ENCODE peak calls at places on chromosomes 12 and 14, in four cellular contexts. U is NCI-H1694 treated with DMSO at 0.1 percent for 48 hours, Z is type B pancreatic cell, C is AG09309. R is an unnamed sample.

GRCh38 chr12:1870998-1871917 is 47.2 kb downstream of the CACNA2D4 start:
- DNase-seq in C (no peak), U (no peak), Z (peak; percentile 31), R (no peak)

GRCh38 chr14:91261115-91261514 is 16.6 kb upstream of the GPR68 start:
- DNase-seq in C (no peak), U (no peak), Z (no peak), R (no peak)

GRCh38 chr14:42214981-42215491 is 608.4 kb downstream of the LRFN5 start:
- DNase-seq in C (peak; percentile 44), Z (no peak), U (no peak), R (no peak)

GRCh38 chr14:44657688-44658388 is 150.8 kb upstream of the FSCB start:
- DNase-seq in Z (no peak), U (peak; percentile 60), C (peak; percentile 5), R (no peak)

GRCh38 chr14:21201732-21202462 is 46.0 kb upstream of the OR5AU1 start:
- DNase-seq in Z (no peak), C (no peak), U (no peak), R (no peak)

GRCh38 chr12:66115083-66115600 is 15.4 kb downstream of the LLPH start:
- DNase-seq in Z (no peak), C (no peak), U (no peak), R (no peak)

GRCh38 chr12:116136340-116136739 is 141.2 kb downstream of the MED13L start:
- DNase-seq in Z (no peak), U (no peak), C (no peak), R (no peak)

GRCh38 chr12:130162267-130162666 is at the start of gene FZD10:
- DNase-seq in U (no peak), C (no peak), Z (peak; percentile 87), R (peak; percentile 1)

GRCh38 chr14:73887116-73887490 is 444 bp downstream of the ZNF410 start:
- DNase-seq in Z (no peak), C (no peak), U (no peak), R (peak; percentile 38)

GRCh38 chr12:68224613-68225285 is 861 bp downstream of the IL26 start:
- DNase-seq in C (peak; percentile 55), U (no peak), Z (no peak), R (no peak)

GRCh38 chr12:10557766-10558165 is 52.1 kb downstream of the EIF2S3B start:
- DNase-seq in Z (no peak), U (no peak), C (no peak), R (no peak)

GRCh38 chr12:3805058-3805457 is 52.1 kb upstream of the CRACR2A start:
- DNase-seq in C (no peak), U (no peak), Z (no peak), R (no peak)

GRCh38 chr14:99677231-99677891 is 6.7 kb upstream of the CYP46A1 start:
- DNase-seq in U (no peak), C (no peak), Z (no peak), R (no peak)

GRCh38 chr12:104458645-104459555 is 2.2 kb downstream of the CHST11 start:
- DNase-seq in Z (no peak), U (no peak), C (no peak), R (no peak)

GRCh38 chr14:103463149-103463548 is 59.5 kb downstream of the CKB start:
- DNase-seq in C (no peak), U (no peak), Z (no peak), R (no peak)

GRCh38 chr14:22820731-22821130 is 5.5 kb upstream of the SLC7A7 start:
- DNase-seq in Z (no peak), C (no peak), U (no peak), R (no peak)

GRCh38 chr12:57240069-57240921 is 10.7 kb downstream of the STAC3 start:
- DNase-seq in C (no peak), U (peak; percentile 60), Z (no peak), R (no peak)

GRCh38 chr12:121830134-121830533 is 26.3 kb downstream of the SETD1B start:
- DNase-seq in U (no peak), C (no peak), Z (no peak), R (no peak)

GRCh38 chr12:52250048-52250990 is 17.3 kb downstream of the KRT7 start:
- DNase-seq in Z (no peak), C (no peak), U (no peak), R (no peak)

GRCh38 chr14:65461730-65462129 is 49.2 kb downstream of the FUT8 start:
- DNase-seq in Z (no peak), U (no peak), C (no peak), R (peak; percentile 34)

GRCh38 chr12:126483145-126484068 is 1418.2 kb downstream of the AACS start:
- DNase-seq in U (no peak), C (peak; percentile 35), Z (no peak), R (no peak)

GRCh38 chr12:39627914-39628313 is 8.3 kb upstream of the ABCD2 start:
- DNase-seq in C (no peak), U (no peak), Z (no peak), R (no peak)

GRCh38 chr12:117334855-117335587 is 26.4 kb downstream of the NOS1 start:
- DNase-seq in U (peak; percentile 28), Z (no peak), C (no peak), R (no peak)

GRCh38 chr12:110047297-110047940 is 903 bp downstream of the C12orf76 start:
- DNase-seq in C (no peak), U (no peak), Z (no peak), R (no peak)

GRCh38 chr12:123085730-123086487 is 65.0 kb downstream of the PITPNM2 start:
- DNase-seq in U (no peak), C (no peak), Z (no peak), R (no peak)

GRCh38 chr14:50039734-50040400 is 76.5 kb downstream of the VCPKMT start:
- DNase-seq in U (no peak), Z (no peak), C (peak; percentile 40), R (no peak)

R was measured in DMS 273 treated with DMSO at 0.1 percent for 48 hours.